ENCODE peak calls at places on chromosomes 2 and 18, in five cellular contexts. One of them, this sample, is unnamed.

GRCh38 chr2:107312240-107312639 is 426.3 kb upstream of the ST6GAL2 start:
- DNase-seq in glutamatergic neuron: no peak
- DNase-seq in activated B cell treated with CpG ODN at 0.5 μM for 24 hours: no peak
- DNase-seq in brain microvascular endothelial cell: no peak
- DNase-seq in heart left ventricle: no peak
- DNase-seq in this sample: no peak

GRCh38 chr2:36512705-36513104 is 85.3 kb downstream of the FEZ2 start:
- DNase-seq in activated B cell treated with CpG ODN at 0.5 μM for 24 hours: no peak
- DNase-seq in heart left ventricle: no peak
- DNase-seq in brain microvascular endothelial cell: no peak
- DNase-seq in glutamatergic neuron: peak
- DNase-seq in this sample: no peak

GRCh38 chr2:28955492-28955891 is 25.6 kb upstream of the TOGARAM2 start:
- DNase-seq in brain microvascular endothelial cell: no peak
- DNase-seq in activated B cell treated with CpG ODN at 0.5 μM for 24 hours: no peak
- DNase-seq in heart left ventricle: no peak
- DNase-seq in glutamatergic neuron: no peak
- DNase-seq in this sample: no peak

GRCh38 chr2:58156780-58157179 is 84.3 kb downstream of the FANCL start:
- DNase-seq in glutamatergic neuron: no peak
- DNase-seq in activated B cell treated with CpG ODN at 0.5 μM for 24 hours: no peak
- DNase-seq in heart left ventricle: no peak
- DNase-seq in brain microvascular endothelial cell: no peak
- DNase-seq in this sample: no peak

GRCh38 chr2:23484163-23484740 is 99.3 kb downstream of the KLHL29 start:
- DNase-seq in brain microvascular endothelial cell: no peak
- DNase-seq in glutamatergic neuron: no peak
- DNase-seq in activated B cell treated with CpG ODN at 0.5 μM for 24 hours: no peak
- DNase-seq in heart left ventricle: no peak
- DNase-seq in this sample: no peak

GRCh38 chr2:206936456-206937222 is 2.7 kb upstream of the CPO start:
- DNase-seq in glutamatergic neuron: no peak
- DNase-seq in brain microvascular endothelial cell: no peak
- DNase-seq in activated B cell treated with CpG ODN at 0.5 μM for 24 hours: no peak
- DNase-seq in heart left ventricle: no peak
- DNase-seq in this sample: no peak

GRCh38 chr2:235021752-235022151 is 69.9 kb downstream of the SH3BP4 start:
- DNase-seq in glutamatergic neuron: no peak
- DNase-seq in activated B cell treated with CpG ODN at 0.5 μM for 24 hours: no peak
- DNase-seq in heart left ventricle: no peak
- DNase-seq in brain microvascular endothelial cell: peak
- DNase-seq in this sample: no peak

GRCh38 chr2:50401772-50402653 is 629.9 kb downstream of the NRXN1 start:
- DNase-seq in heart left ventricle: no peak
- DNase-seq in brain microvascular endothelial cell: peak
- DNase-seq in glutamatergic neuron: peak
- DNase-seq in activated B cell treated with CpG ODN at 0.5 μM for 24 hours: no peak
- DNase-seq in this sample: no peak

GRCh38 chr2:3124921-3125760 is 252.5 kb downstream of the EIPR1 start:
- DNase-seq in heart left ventricle: no peak
- DNase-seq in activated B cell treated with CpG ODN at 0.5 μM for 24 hours: no peak
- DNase-seq in brain microvascular endothelial cell: no peak
- DNase-seq in glutamatergic neuron: no peak
- DNase-seq in this sample: no peak

GRCh38 chr2:64604929-64605550 is 48.7 kb downstream of the SERTAD2 start:
- DNase-seq in brain microvascular endothelial cell: no peak
- DNase-seq in glutamatergic neuron: no peak
- DNase-seq in heart left ventricle: no peak
- DNase-seq in activated B cell treated with CpG ODN at 0.5 μM for 24 hours: no peak
- DNase-seq in this sample: no peak

GRCh38 chr2:37561615-37562569 is 109.5 kb downstream of the CDC42EP3 start:
- DNase-seq in heart left ventricle: no peak
- DNase-seq in activated B cell treated with CpG ODN at 0.5 μM for 24 hours: no peak
- DNase-seq in brain microvascular endothelial cell: peak
- DNase-seq in glutamatergic neuron: no peak
- DNase-seq in this sample: no peak

GRCh38 chr2:46297546-46298271 is 502 bp downstream of the EPAS1 start:
- DNase-seq in glutamatergic neuron: peak
- DNase-seq in activated B cell treated with CpG ODN at 0.5 μM for 24 hours: peak
- DNase-seq in brain microvascular endothelial cell: no peak
- DNase-seq in heart left ventricle: peak
- DNase-seq in this sample: peak

GRCh38 chr18:22346342-22346967 is 71.3 kb downstream of the CTAGE1 start:
- DNase-seq in activated B cell treated with CpG ODN at 0.5 μM for 24 hours: no peak
- DNase-seq in glutamatergic neuron: no peak
- DNase-seq in brain microvascular endothelial cell: peak
- DNase-seq in heart left ventricle: peak
- DNase-seq in this sample: no peak

GRCh38 chr2:10161961-10162441 is 39.5 kb downstream of the RRM2 start:
- DNase-seq in glutamatergic neuron: no peak
- DNase-seq in activated B cell treated with CpG ODN at 0.5 μM for 24 hours: no peak
- DNase-seq in brain microvascular endothelial cell: peak
- DNase-seq in heart left ventricle: no peak
- DNase-seq in this sample: no peak

DNA sequence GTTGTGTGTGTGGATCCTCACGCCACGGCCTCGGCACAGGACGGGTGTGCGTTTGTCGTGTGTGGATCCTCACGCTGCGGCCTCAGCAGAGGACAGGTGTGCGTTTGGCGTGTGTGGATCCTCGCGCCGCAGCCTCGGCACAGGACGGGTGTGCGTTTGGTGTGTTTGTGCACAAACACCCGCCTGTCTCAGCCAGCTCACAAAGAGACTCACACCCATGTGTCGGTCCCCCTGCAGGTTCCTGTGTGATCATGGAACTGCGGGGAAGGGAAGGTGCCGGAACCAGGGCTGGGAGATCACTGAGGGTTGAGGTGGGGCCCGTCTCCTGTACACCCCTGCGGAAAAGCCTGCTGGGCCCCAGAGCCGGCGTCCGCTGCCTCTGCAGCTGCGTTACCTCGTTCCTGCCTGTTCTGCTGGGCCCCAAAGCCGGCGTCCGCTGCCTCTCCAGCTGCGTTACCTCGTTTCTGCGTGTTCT is 53.6 kb downstream of the CTDP1 start:
- DNase-seq in brain microvascular endothelial cell: no peak
- DNase-seq in glutamatergic neuron: no peak
- DNase-seq in activated B cell treated with CpG ODN at 0.5 μM for 24 hours: no peak
- DNase-seq in heart left ventricle: peak
- DNase-seq in this sample: no peak
- TF ChIP-seq CTCF in brain microvascular endothelial cell: no peak
- TF ChIP-seq CTCF in glutamatergic neuron: no peak
- TF ChIP-seq CTCF in activated B cell treated with CpG ODN at 0.5 μM for 24 hours: no peak
- TF ChIP-seq CTCF in heart left ventricle: no peak
- TF ChIP-seq CTCF in this sample: no peak

GRCh38 chr2:32135409-32135808 is 30.3 kb upstream of the SLC30A6 start:
- DNase-seq in glutamatergic neuron: no peak
- DNase-seq in activated B cell treated with CpG ODN at 0.5 μM for 24 hours: no peak
- DNase-seq in heart left ventricle: no peak
- DNase-seq in brain microvascular endothelial cell: peak
- DNase-seq in this sample: no peak
- TF ChIP-seq CTCF in glutamatergic neuron: peak
- TF ChIP-seq CTCF in activated B cell treated with CpG ODN at 0.5 μM for 24 hours: no peak
- TF ChIP-seq CTCF in heart left ventricle: peak
- TF ChIP-seq CTCF in brain microvascular endothelial cell: peak
- TF ChIP-seq CTCF in this sample: peak

DNA sequence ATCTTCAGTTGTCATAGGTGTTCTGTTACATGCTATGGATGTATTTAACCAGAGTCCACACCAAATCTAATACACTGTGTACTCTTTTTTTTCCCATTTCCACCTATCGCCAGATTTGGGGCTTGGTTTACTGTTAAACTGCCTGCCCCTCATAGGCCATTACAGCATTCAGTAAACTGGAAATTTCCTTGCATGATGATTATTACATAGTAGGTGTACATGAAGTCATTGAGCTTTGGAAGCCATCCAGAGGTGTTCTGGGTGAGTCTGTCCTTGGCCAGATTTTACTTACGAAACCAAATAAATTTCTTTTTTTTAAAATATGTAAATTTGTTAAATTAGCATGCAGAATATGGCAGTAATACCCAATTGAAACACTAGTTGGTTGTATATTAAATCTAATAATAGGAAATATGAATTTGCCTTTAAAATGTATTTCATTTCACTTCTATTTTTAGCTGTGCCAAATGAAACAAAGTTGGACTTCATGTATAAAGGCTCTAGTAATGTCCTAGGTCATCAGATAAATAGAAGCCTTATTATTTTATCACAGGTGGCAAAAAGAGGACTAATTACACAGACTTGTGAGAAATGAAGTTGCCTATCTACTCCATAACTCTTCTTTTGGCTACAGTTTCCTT is 60.7 kb downstream of the COMMD1 start:
- DNase-seq in activated B cell treated with CpG ODN at 0.5 μM for 24 hours: no peak
- DNase-seq in glutamatergic neuron: no peak
- DNase-seq in heart left ventricle: no peak
- DNase-seq in brain microvascular endothelial cell: no peak
- DNase-seq in this sample: no peak
- TF ChIP-seq CTCF in activated B cell treated with CpG ODN at 0.5 μM for 24 hours: no peak
- TF ChIP-seq CTCF in glutamatergic neuron: peak
- TF ChIP-seq CTCF in heart left ventricle: peak
- TF ChIP-seq CTCF in brain microvascular endothelial cell: no peak
- TF ChIP-seq CTCF in this sample: no peak

GRCh38 chr18:53380063-53380639 is 844.3 kb downstream of the MBD2 start:
- DNase-seq in heart left ventricle: no peak
- DNase-seq in glutamatergic neuron: no peak
- DNase-seq in activated B cell treated with CpG ODN at 0.5 μM for 24 hours: no peak
- DNase-seq in brain microvascular endothelial cell: no peak
- DNase-seq in this sample: no peak
- TF ChIP-seq CTCF in heart left ventricle: peak
- TF ChIP-seq CTCF in glutamatergic neuron: peak
- TF ChIP-seq CTCF in activated B cell treated with CpG ODN at 0.5 μM for 24 hours: no peak
- TF ChIP-seq CTCF in brain microvascular endothelial cell: peak
- TF ChIP-seq CTCF in this sample: peak

GRCh38 chr2:35428548-35428947 is 927.0 kb upstream of the CRIM1 start:
- DNase-seq in heart left ventricle: no peak
- DNase-seq in glutamatergic neuron: peak
- DNase-seq in brain microvascular endothelial cell: peak
- DNase-seq in activated B cell treated with CpG ODN at 0.5 μM for 24 hours: no peak
- DNase-seq in this sample: no peak
- TF ChIP-seq CTCF in heart left ventricle: peak
- TF ChIP-seq CTCF in glutamatergic neuron: peak
- TF ChIP-seq CTCF in brain microvascular endothelial cell: peak
- TF ChIP-seq CTCF in activated B cell treated with CpG ODN at 0.5 μM for 24 hours: no peak
- TF ChIP-seq CTCF in this sample: peak

DNA sequence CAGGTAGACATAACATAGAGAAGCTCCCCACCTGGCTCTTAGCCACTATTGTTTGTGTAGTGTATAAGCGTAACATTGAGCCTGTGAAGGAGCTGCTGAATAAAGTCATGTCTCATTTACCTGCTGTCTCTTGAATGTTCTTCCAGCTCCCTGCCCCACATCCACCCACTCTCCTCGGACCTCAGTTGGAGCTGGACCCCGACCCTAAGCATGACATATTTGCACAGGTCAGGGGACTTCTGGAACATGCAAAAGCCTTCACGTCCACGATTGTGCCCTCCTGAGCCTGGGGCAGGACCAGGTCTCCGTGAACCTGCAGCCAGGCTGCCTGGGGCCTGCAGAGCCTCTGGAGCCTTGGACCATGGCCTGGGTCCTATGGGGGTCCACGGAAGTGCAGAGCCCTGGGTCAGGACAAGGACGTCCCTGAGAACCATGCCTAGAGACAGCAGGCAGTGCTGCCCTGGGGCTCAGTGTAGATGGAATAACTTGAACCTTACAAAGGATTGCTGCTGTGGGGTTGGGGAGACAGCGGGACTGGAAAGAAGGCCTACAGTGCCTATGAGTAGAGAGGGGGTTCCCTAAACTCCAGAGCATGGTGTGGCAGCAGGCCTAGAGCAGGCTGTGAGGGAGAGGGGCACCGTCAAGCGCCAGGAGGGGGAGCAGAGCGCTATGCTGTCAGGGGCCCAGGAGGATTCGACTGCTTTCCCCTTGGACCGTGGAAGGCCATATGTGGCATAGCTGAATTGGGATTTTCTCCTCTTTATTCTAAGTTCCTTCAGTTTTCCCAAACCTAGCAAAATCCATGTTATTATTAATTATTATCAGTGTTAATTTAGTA is 99.9 kb upstream of the ZNF236 start:
- DNase-seq in activated B cell treated with CpG ODN at 0.5 μM for 24 hours: no peak
- DNase-seq in heart left ventricle: no peak
- DNase-seq in brain microvascular endothelial cell: no peak
- DNase-seq in glutamatergic neuron: no peak
- DNase-seq in this sample: no peak
- TF ChIP-seq CTCF in activated B cell treated with CpG ODN at 0.5 μM for 24 hours: no peak
- TF ChIP-seq CTCF in heart left ventricle: no peak
- TF ChIP-seq CTCF in brain microvascular endothelial cell: no peak
- TF ChIP-seq CTCF in glutamatergic neuron: no peak
- TF ChIP-seq CTCF in this sample: no peak

This sample was measured in D721Med.